ENCODE peak calls at places on chromosomes 16 and 17, in four cellular contexts. K is NB4, F is non-pigmented ciliary epithelial cell, W is SHP77. X is an unnamed sample.

GRCh38 chr17:81376946-81377733 is 18.1 kb upstream of the BAHCC1 start:
- DNase-seq in K (peak), F (no peak), W (no peak), X (no peak)

GRCh38 chr17:76670020-76670707 is 26.6 kb upstream of the ST6GALNAC1 start:
- DNase-seq in K (no peak), F (no peak), W (no peak), X (no peak)

GRCh38 chr16:53822936-53823529 is 119.1 kb downstream of the FTO start:
- DNase-seq in K (no peak), F (peak), W (no peak), X (no peak)

GRCh38 chr16:4115209-4115940 is 867 bp downstream of the ADCY9 start:
- DNase-seq in K (peak), F (no peak), W (peak), X (peak)

GRCh38 chr17:67685351-67685750 is 32.4 kb upstream of the NOL11 start:
- DNase-seq in K (no peak), F (no peak), W (no peak), X (no peak)

GRCh38 chr17:17966399-17966798 is 5.8 kb downstream of the TOM1L2 start:
- DNase-seq in K (no peak), F (no peak), W (no peak), X (no peak)

GRCh38 chr17:62172492-62173291 is 107.6 kb upstream of the MED13 start:
- DNase-seq in K (peak), F (no peak), W (no peak), X (no peak)

GRCh38 chr17:32625971-32626370 is 139.2 kb downstream of the CDK5R1 start:
- DNase-seq in K (no peak), F (no peak), W (peak), X (no peak)

GRCh38 chr16:69937465-69937951 is 13.6 kb upstream of the CLEC18A start:
- DNase-seq in K (no peak), F (no peak), W (no peak), X (peak)